ENCODE peak calls at places on chromosomes 4 and X, in seven cellular contexts. O is natural killer cell treated with Interleukin-12 subunit alpha and Interleukin-12 subunit beta and Interleukin-15 and Interleukin-18, amount 100 ng/mL, for 72 hours; S is stimulated activated CD8-positive, alpha-beta memory T cell treated with anti-CD3 and anti-CD28 coated beads, Interleukin-4, amount 100 ng/mL, for 24 hours; F is astrocyte of the hippocampus; E is erythroblast; U is head of caudate nucleus; W is lung. P is an unnamed sample.

GRCh38 chr4:56134272-56134671 is 185.5 kb downstream of the CEP135 start:
- DNase-seq in O (no peak), S (no peak), F (peak; percentile 52), E (peak; percentile 42), U (no peak), W (peak; percentile 32), P (no peak)

GRCh38 chrX:2351999-2352995 is 148.5 kb downstream of the DHRSX start:
- DNase-seq in O (no peak), S (no peak), F (peak; percentile 92), E (no peak), U (no peak), W (no peak), P (no peak)

GRCh38 chrX:154815274-154815818 is 10.1 kb upstream of the MPP1 start:
- DNase-seq in O (no peak), S (no peak), F (peak; percentile 22), E (no peak), U (no peak), W (no peak), P (no peak)

GRCh38 chr4:17814140-17814539 is 3.4 kb downstream of the NCAPG start:
- DNase-seq in O (no peak), S (no peak), F (peak; percentile 62), E (peak; percentile 11), U (no peak), W (no peak), P (no peak)

GRCh38 chr4:86586160-86586572 is 7.9 kb upstream of the PTPN13 start:
- DNase-seq in O (no peak), S (no peak), F (no peak), E (peak; percentile 10), U (no peak), W (no peak), P (no peak)

GRCh38 chrX:8743126-8743732 is 11.3 kb upstream of the ANOS1 start:
- DNase-seq in O (no peak), S (peak; percentile 42), F (peak; percentile 45), E (peak; percentile 57), U (no peak), W (peak; percentile 48), P (peak; percentile 30)

GRCh38 chr4:134018845-134019244 is 182.7 kb downstream of the PABPC4L start:
- DNase-seq in O (no peak), S (no peak), F (peak; percentile 17), E (no peak), U (no peak), W (no peak), P (no peak)

GRCh38 chr4:107512549-107512948 is 207.5 kb downstream of the PAPSS1 start:
- DNase-seq in O (no peak), S (no peak), F (no peak), E (no peak), U (no peak), W (no peak), P (no peak)

GRCh38 chr4:180635276-180635675 is 1607.9 kb upstream of the TENM3 start:
- DNase-seq in O (no peak), S (no peak), F (peak; percentile 73), E (no peak), U (no peak), W (no peak), P (no peak)

P was measured in NCI-H460.